ENCODE peak calls at places on chromosome 13, in nine cellular contexts. D is body of pancreas, X is heart right ventricle, M is colonic mucosa, L is uterus, O is transverse colon, W is thyroid gland, N is endodermal cell, I is psoas muscle. E is an unnamed sample. For H3K4me1, the result is how much of the 10 kb centered on the place peaks cover.

GRCh38 chr13:26977541-26977940 is 194.1 kb downstream of the USP12 start:
- DNase-seq in O (no peak), D (no peak), W (no peak), L (no peak), I (no peak), X (no peak), M (no peak), N (no peak), E (peak)

GRCh38 chr13:49716615-49717014 is 25.3 kb upstream of the EBPL start:
- DNase-seq in W (no peak), M (no peak), N (no peak), D (no peak), O (no peak), L (no peak), X (no peak), I (no peak), E (no peak)

GRCh38 chr13:108494991-108495661 is 134.3 kb upstream of the MYO16 start:
- DNase-seq in N (peak), X (no peak), I (no peak), D (no peak), O (no peak), L (no peak), M (no peak), W (no peak), E (no peak)

GRCh38 chr13:51628059-51628852 is 44.0 kb downstream of the WDFY2 start:
- DNase-seq in N (no peak), D (no peak), O (no peak), W (no peak), L (no peak), I (no peak), X (no peak), M (no peak), E (no peak)

GRCh38 chr13:46866150-46866549 is 30.7 kb downstream of the HTR2A start:
- DNase-seq in L (peak), N (peak), D (peak), X (no peak), I (no peak), M (peak), W (peak), O (peak), E (peak)

GRCh38 chr13:51793570-51794273 is 10.2 kb downstream of the DHRS12 start:
- DNase-seq in D (peak), X (no peak), N (no peak), M (no peak), W (no peak), L (no peak), O (no peak), I (no peak), E (no peak)

GRCh38 chr13:63855457-63856118 is 2439.9 kb upstream of the PCDH20 start:
- DNase-seq in I (no peak), W (no peak), L (no peak), X (no peak), M (no peak), N (no peak), O (no peak), D (no peak), E (no peak)

GRCh38 chr13:76754414-76754813 is 131.8 kb downstream of the KCTD12 start:
- DNase-seq in L (peak), M (no peak), X (peak), O (no peak), D (peak), W (no peak), N (no peak), I (no peak), E (no peak)

GRCh38 chr13:112562786-112563383 is 25.1 kb downstream of the TUBGCP3 start:
- DNase-seq in W (no peak), N (no peak), L (no peak), I (no peak), X (no peak), M (no peak), O (no peak), D (no peak), E (no peak)

GRCh38 chr13:67228909-67229308 is 1.2 kb downstream of the PCDH9 start:
- DNase-seq in M (no peak), L (no peak), X (no peak), D (no peak), W (no peak), I (no peak), N (no peak), O (no peak), E (no peak)

GRCh38 chr13:45751882-45752281 is 49.8 kb downstream of the CBY2 start:
- DNase-seq in I (no peak), W (no peak), X (no peak), N (no peak), L (no peak), O (no peak), M (no peak), D (no peak), E (no peak)

GRCh38 chr13:28718186-28718537 is 608 bp downstream of the SLC46A3 start:
- DNase-seq in D (no peak), N (no peak), I (no peak), L (no peak), X (no peak), O (no peak), M (no peak), W (no peak), E (no peak)

GRCh38 chr13:28045861-28046260 is 54.5 kb downstream of the FLT3 start:
- DNase-seq in X (no peak), M (no peak), D (no peak), W (no peak), N (no peak), O (no peak), L (no peak), I (no peak), E (no peak)

GRCh38 chr13:105168295-105168694 is 1367.2 kb downstream of the EFNB2 start:
- DNase-seq in W (no peak), N (no peak), O (no peak), M (no peak), L (no peak), X (no peak), D (no peak), I (no peak), E (no peak)

GRCh38 chr13:77222000-77222690 is 104.7 kb downstream of the MYCBP2 start:
- DNase-seq in M (no peak), W (no peak), X (no peak), N (no peak), L (no peak), O (no peak), D (no peak), I (no peak), E (no peak)

GRCh38 chr13:46896346-46897138 is at the start of gene HTR2A:
- DNase-seq in L (peak), I (peak), N (no peak), M (no peak), X (peak), D (peak), O (no peak), W (peak), E (no peak)

GRCh38 chr13:51825165-51825592 is 19.8 kb downstream of the TMEM272 start:
- DNase-seq in M (no peak), I (no peak), W (no peak), X (no peak), D (no peak), L (peak), N (no peak), O (no peak), E (no peak)

GRCh38 chr13:86403213-86403612 is 604.0 kb upstream of the SLITRK6 start:
- DNase-seq in W (no peak), N (no peak), D (no peak), X (no peak), M (no peak), I (no peak), O (no peak), L (no peak), E (no peak)

GRCh38 chr13:66558511-66558910 is 671.6 kb downstream of the PCDH9 start:
- DNase-seq in X (no peak), M (no peak), O (no peak), L (no peak), D (no peak), W (no peak), I (no peak), N (no peak), E (no peak)

GRCh38 chr13:98710521-98710920 is 42.0 kb downstream of the SLC15A1 start:
- DNase-seq in L (no peak), W (peak), D (no peak), M (no peak), X (no peak), I (no peak), O (no peak), N (no peak), E (no peak)

GRCh38 chr13:113140677-113141590 is 17.5 kb upstream of the PROZ start:
- DNase-seq in I (peak), X (no peak), D (no peak), M (no peak), O (no peak), W (no peak), L (no peak), N (peak), E (no peak)

GRCh38 chr13:30410705-30411125 is 11.6 kb upstream of the UBE2L5 start:
- DNase-seq in M (no peak), O (no peak), X (no peak), L (no peak), D (no peak), W (no peak), I (no peak), N (no peak), E (no peak)

GRCh38 chr13:31742102-31742695 is 2.9 kb downstream of the RXFP2 start:
- DNase-seq in N (peak), D (peak), I (peak), M (peak), W (peak), O (peak), L (peak), X (peak), E (peak)

GRCh38 chr13:111241006-111241755 is 79.3 kb upstream of the TEX29 start:
- DNase-seq in D (no peak), W (no peak), O (no peak), L (no peak), X (no peak), N (no peak), M (no peak), I (no peak), E (no peak)

GRCh38 chr13:57582032-57582431 is 49.5 kb upstream of the PCDH17 start:
- DNase-seq in N (peak), L (no peak), D (no peak), W (no peak), X (no peak), I (peak), O (no peak), M (no peak), E (no peak)

GRCh38 chr13:50708461-50708860 is 135.0 kb downstream of the DLEU7 start:
- DNase-seq in O (no peak), D (no peak), W (no peak), X (no peak), M (no peak), L (no peak), N (no peak), I (no peak), E (no peak)

GRCh38 chr13:37094840-37095239 is 10.6 kb downstream of the CSNK1A1L start:
- DNase-seq in L (no peak), M (no peak), X (no peak), I (no peak), W (no peak), D (no peak), O (no peak), N (no peak), E (no peak)

GRCh38 chr13:111336666-111337065 is 16.2 kb downstream of the TEX29 start:
- DNase-seq in W (no peak), M (no peak), N (no peak), O (no peak), L (no peak), I (no peak), D (no peak), X (no peak), E (no peak)

GRCh38 chr13:51534075-51534817 is 50.0 kb upstream of the WDFY2 start:
- DNase-seq in N (no peak), W (no peak), O (peak), L (no peak), M (no peak), I (peak), D (no peak), X (peak), E (peak)

GRCh38 chr13:91817250-91817649 is 418.8 kb downstream of the GPC5 start:
- DNase-seq in W (no peak), X (no peak), M (no peak), O (no peak), I (no peak), N (no peak), L (no peak), D (no peak), E (no peak)

GRCh38 chr13:27022571-27023311 is 148.9 kb downstream of the USP12 start:
- DNase-seq in X (no peak), W (no peak), N (peak), L (no peak), D (no peak), I (no peak), M (no peak), O (no peak), E (no peak)

GRCh38 chr13:79735228-79735627 is 254.3 kb downstream of the NDFIP2 start:
- DNase-seq in L (no peak), D (no peak), W (no peak), O (no peak), I (no peak), M (no peak), N (no peak), X (no peak), E (no peak)

GRCh38 chr13:72864142-72865035 is 82.5 kb downstream of the PIBF1 start:
- DNase-seq in O (no peak), D (no peak), M (no peak), W (no peak), L (no peak), X (no peak), N (no peak), I (no peak), E (no peak)

GRCh38 chr13:26024558-26024957 is 27.3 kb downstream of the SHISA2 start:
- DNase-seq in N (no peak), L (no peak), D (no peak), I (no peak), O (no peak), X (no peak), W (peak), M (no peak), E (no peak)

GRCh38 chr13:33188093-33188882 is 97.3 kb downstream of the STARD13 start:
- DNase-seq in N (no peak), O (no peak), L (no peak), M (no peak), D (no peak), I (no peak), W (no peak), X (no peak), E (no peak)
- H3K4me1 ChIP-seq in N (under half), O (under half), L (under half), M (under half), D (half or more), I (under half), W (half or more), X (half or more), E (under half)

GRCh38 chr13:114235697-114236096 is 1.0 kb downstream of the CDC16 start:
- DNase-seq in N (no peak), M (no peak), I (no peak), L (no peak), D (no peak), W (no peak), X (no peak), O (no peak), E (peak)

GRCh38 chr13:114237415-114238112 is 2.9 kb downstream of the CDC16 start:
- DNase-seq in N (no peak), W (no peak), I (no peak), D (no peak), X (no peak), L (no peak), M (no peak), O (no peak), E (no peak)

GRCh38 chr13:114234266-114234644 is 442 bp upstream of the CDC16 start:
- DNase-seq in O (no peak), L (no peak), W (no peak), I (no peak), M (no peak), N (no peak), X (no peak), D (no peak), E (no peak)

GRCh38 chr13:114236224-114236623 is 1.5 kb downstream of the CDC16 start:
- DNase-seq in L (no peak), D (no peak), N (no peak), M (no peak), O (no peak), I (no peak), X (no peak), W (no peak), E (no peak)

DNA sequence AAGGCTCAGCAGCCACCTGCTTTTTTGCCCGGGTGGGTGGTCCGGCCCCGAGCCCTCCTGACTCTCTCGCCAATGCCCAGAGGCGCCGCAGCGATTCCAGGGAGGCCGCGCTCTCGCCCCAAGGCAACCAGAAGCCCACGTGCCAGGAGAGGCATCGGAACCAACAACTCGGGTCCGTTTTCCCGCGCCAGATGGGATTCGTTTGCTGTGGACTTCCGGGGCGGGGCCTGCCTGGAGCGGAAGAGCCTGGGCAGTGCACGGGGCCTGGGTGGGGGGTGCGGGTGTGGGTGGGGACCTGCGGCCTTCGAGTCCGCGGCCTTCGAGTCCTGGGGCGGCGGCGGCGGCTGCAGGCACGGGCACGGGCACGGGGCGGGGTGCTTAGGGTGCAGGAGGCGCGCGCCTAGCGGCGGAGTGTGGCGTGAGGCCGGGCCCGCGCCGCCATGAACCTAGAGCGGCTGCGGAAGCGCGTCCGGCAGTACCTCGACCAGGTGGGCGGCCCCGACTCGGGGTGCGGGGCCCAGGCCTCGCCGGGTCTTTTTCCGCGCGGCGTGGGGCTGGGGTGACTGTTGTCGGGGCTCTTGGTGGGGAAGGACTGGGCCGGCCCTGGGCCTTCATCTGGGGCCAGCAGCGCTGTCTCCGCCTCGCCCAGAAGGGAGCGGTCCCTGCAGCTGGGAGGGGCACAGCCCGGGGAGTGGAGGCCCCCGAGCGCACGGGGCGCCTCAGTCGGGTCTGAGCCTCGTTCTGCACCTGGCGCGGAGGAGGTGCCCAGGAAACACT is at the start of gene CDC16:
- DNase-seq in X (peak), N (peak), D (peak), O (peak), M (peak), I (peak), W (peak), L (peak), E (peak)
- TF ChIP-seq CTCF in X (peak), N (peak), D (peak), O (peak), M (peak), I (peak), W (no peak), L (peak), E (peak)

GRCh38 chr13:59532405-59532804 is 631.3 kb downstream of the DIAPH3 start:
- DNase-seq in N (no peak), L (no peak), W (no peak), X (no peak), I (no peak), D (no peak), M (no peak), O (no peak), E (no peak)

GRCh38 chr13:59531571-59532091 is 632.1 kb downstream of the DIAPH3 start:
- DNase-seq in L (peak), I (peak), N (peak), O (peak), D (peak), W (peak), X (peak), M (peak), E (peak)

GRCh38 chr13:59521549-59521948 is 642.2 kb downstream of the DIAPH3 start:
- DNase-seq in L (no peak), X (no peak), N (no peak), W (no peak), O (no peak), D (no peak), M (no peak), I (no peak), E (no peak)

GRCh38 chr13:59522652-59523051 is 641.1 kb downstream of the DIAPH3 start:
- DNase-seq in L (no peak), W (no peak), X (no peak), O (no peak), I (no peak), M (no peak), N (no peak), D (no peak), E (no peak)

DNA sequence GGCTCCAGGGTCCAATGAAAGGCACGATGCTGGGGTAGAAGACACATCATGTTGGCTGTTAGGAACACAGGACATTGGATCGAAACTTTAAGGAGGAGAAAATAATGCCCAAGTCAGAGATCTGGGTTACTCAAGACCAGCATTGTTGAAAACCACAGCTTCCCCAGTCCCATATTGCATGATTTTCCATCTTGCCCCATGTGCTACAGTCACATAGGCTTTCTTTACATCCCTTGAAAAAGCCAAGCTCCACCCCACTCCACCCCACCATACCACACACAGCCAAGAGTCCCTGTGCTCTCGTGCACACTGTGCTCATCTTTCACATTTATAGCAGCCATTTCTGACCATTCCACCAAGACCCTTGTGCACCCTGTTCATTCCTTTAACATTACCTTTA is 636.2 kb downstream of the DIAPH3 start:
- DNase-seq in O (no peak), I (no peak), W (no peak), X (no peak), L (no peak), N (no peak), M (no peak), D (no peak), E (no peak)
- H3K4me1 ChIP-seq in O (under half), I (under half), W (under half), X (under half), L (under half), N (under half), M (under half), D (under half), E (under half)

GRCh38 chr13:40682449-40683240 is 16.2 kb upstream of the FOXO1 start:
- DNase-seq in W (no peak), N (peak), L (no peak), O (no peak), D (no peak), M (no peak), I (no peak), X (no peak), E (no peak)
- TF ChIP-seq CTCF in W (no peak), N (peak), L (peak), O (peak), D (peak), M (peak), I (peak), X (peak), E (no peak)